ENCODE peak calls at places on chromosomes 7 and 10, in four cellular contexts. Z, R, C and U are unnamed samples.

GRCh38 chr10:122149138-122149606 is 121.9 kb upstream of the BTBD16 start:
- DNase-seq in Z (no peak), R (peak; percentile 59), C (no peak), U (no peak)

GRCh38 chr7:28142650-28143049 is 37.9 kb downstream of the JAZF1 start:
- DNase-seq in Z (no peak), R (no peak), C (no peak), U (no peak)

GRCh38 chr10:14784459-14785055 is 9.9 kb upstream of the FAM107B start:
- DNase-seq in Z (no peak), R (no peak), C (no peak), U (no peak)

GRCh38 chr10:25083546-25084111 is 67.2 kb downstream of the THNSL1 start:
- DNase-seq in Z (no peak), R (no peak), C (no peak), U (no peak)

GRCh38 chr10:13191362-13191761 is 30.0 kb downstream of the MCM10 start:
- DNase-seq in Z (no peak), R (no peak), C (no peak), U (no peak)

GRCh38 chr7:107387077-107387476 is 82.8 kb upstream of the GPR22 start:
- DNase-seq in Z (no peak), R (no peak), C (no peak), U (no peak)

GRCh38 chr10:34081948-34082347 is 733.1 kb downstream of the PARD3 start:
- DNase-seq in Z (no peak), R (no peak), C (no peak), U (no peak)

GRCh38 chr7:142459557-142459963 is 201.7 kb upstream of the PRSS58 start:
- DNase-seq in Z (peak; percentile 77), R (no peak), C (peak; percentile 24), U (no peak)

GRCh38 chr7:85851571-85852193 is 664.8 kb upstream of the SEMA3D start:
- DNase-seq in Z (peak; percentile 31), R (no peak), C (no peak), U (no peak)

GRCh38 chr7:150383710-150384397 is 4.7 kb downstream of the ZNF775 start:
- DNase-seq in Z (no peak), R (peak; percentile 50), C (peak; percentile 46), U (no peak)

GRCh38 chr10:114940735-114941134 is 2.7 kb downstream of the TRUB1 start:
- DNase-seq in Z (no peak), R (no peak), C (no peak), U (no peak)

GRCh38 chr7:46544396-46545008 is 623.4 kb upstream of the IGFBP3 start:
- DNase-seq in Z (peak; percentile 87), R (no peak), C (no peak), U (no peak)

GRCh38 chr10:3803884-3804741 is 19.1 kb upstream of the KLF6 start:
- DNase-seq in Z (no peak), R (no peak), C (no peak), U (peak; percentile 65)

GRCh38 chr10:128180843-128181242 is 54.6 kb upstream of the MKI67 start:
- DNase-seq in Z (no peak), R (no peak), C (no peak), U (no peak)

GRCh38 chr7:149719912-149720335 is 53.5 kb downstream of the ZNF467 start:
- DNase-seq in Z (no peak), R (no peak), C (no peak), U (no peak)

GRCh38 chr7:12174931-12175330 is 36.2 kb upstream of the TMEM106B start:
- DNase-seq in Z (peak; percentile 61), R (no peak), C (no peak), U (no peak)

GRCh38 chr10:123202526-123202925 is 48.3 kb downstream of the BUB3 start:
- DNase-seq in Z (no peak), R (no peak), C (no peak), U (no peak)

GRCh38 chr10:102935939-102936605 is 18.0 kb downstream of the CNNM2 start:
- DNase-seq in Z (no peak), R (no peak), C (no peak), U (no peak)

GRCh38 chr7:129569811-129570215 is 41.7 kb upstream of the NRF1 start:
- DNase-seq in Z (peak; percentile 93), R (no peak), C (no peak), U (no peak)

GRCh38 chr7:25839084-25839769 is 312.8 kb upstream of the NFE2L3 start:
- DNase-seq in Z (no peak), R (no peak), C (no peak), U (no peak)
- TF ChIP-seq CTCF in Z (peak; percentile 50), R (no peak), C (no peak), U (no peak)

GRCh38 chr7:18694484-18694883 is 198.9 kb downstream of the HDAC9 start:
- DNase-seq in Z (no peak), R (no peak), C (no peak), U (no peak)

GRCh38 chr7:18694911-18695310 is 199.4 kb downstream of the HDAC9 start:
- DNase-seq in Z (no peak), R (no peak), C (no peak), U (no peak)

GRCh38 chr7:18689535-18689934 is 194.0 kb downstream of the HDAC9 start:
- DNase-seq in Z (no peak), R (no peak), C (no peak), U (no peak)

GRCh38 chr7:18693826-18694225 is 198.3 kb downstream of the HDAC9 start:
- DNase-seq in Z (no peak), R (no peak), C (no peak), U (no peak)

DNA sequence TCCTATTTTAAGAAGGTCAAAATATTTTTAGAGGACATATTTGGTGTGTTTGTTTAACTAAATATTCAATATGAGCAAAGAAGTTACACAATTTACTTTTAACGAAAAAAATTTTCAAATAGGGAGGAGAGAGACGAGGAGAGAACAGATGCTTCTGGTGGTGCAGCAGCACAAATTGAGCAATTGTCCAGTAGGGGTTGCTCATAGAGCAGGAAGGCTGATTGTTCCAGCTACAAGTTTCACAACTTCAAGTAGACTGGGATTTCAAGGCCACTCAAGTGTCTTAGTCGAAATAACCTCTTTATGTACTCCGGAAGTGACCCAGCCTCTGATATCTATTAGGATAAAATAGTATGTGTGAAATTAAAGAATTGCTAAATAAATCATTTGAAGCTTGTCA is 197.9 kb downstream of the HDAC9 start:
- DNase-seq in Z (peak; percentile 44), R (no peak), C (no peak), U (no peak)
- TF ChIP-seq CTCF in Z (peak; percentile 76), R (no peak), C (no peak), U (no peak)

GRCh38 chr10:28496017-28496416 is 36.9 kb upstream of the WAC start:
- DNase-seq in Z (no peak), R (no peak), C (no peak), U (no peak)
- TF ChIP-seq CTCF in Z (no peak), R (no peak), C (no peak), U (no peak)

GRCh38 chr10:17454181-17454800 is at the start of gene ST8SIA6:
- DNase-seq in Z (no peak), R (peak; percentile 62), C (peak; percentile 37), U (peak; percentile 68)
- TF ChIP-seq CTCF in Z (peak; percentile 25), R (no peak), C (no peak), U (peak; percentile 11)

GRCh38 chr10:124557167-124557566 is 95.5 kb downstream of the LHPP start:
- DNase-seq in Z (no peak), R (no peak), C (no peak), U (no peak)
- TF ChIP-seq CTCF in Z (no peak), R (no peak), C (no peak), U (no peak)

GRCh38 chr10:86553213-86553612 is 31.6 kb upstream of the WAPL start:
- DNase-seq in Z (no peak), R (no peak), C (no peak), U (no peak)
- TF ChIP-seq CTCF in Z (no peak), R (no peak), C (no peak), U (no peak)

GRCh38 chr7:77989981-77990566 is 191.5 kb downstream of the PHTF2 start:
- DNase-seq in Z (no peak), R (no peak), C (no peak), U (no peak)
- TF ChIP-seq CTCF in Z (peak; percentile 27), R (no peak), C (no peak), U (no peak)

GRCh38 chr7:102313997-102314780 is 27.5 kb downstream of the SH2B2 start:
- DNase-seq in Z (no peak), R (no peak), C (no peak), U (no peak)

GRCh38 chr7:102320181-102320580 is 33.5 kb downstream of the SH2B2 start:
- DNase-seq in Z (no peak), R (no peak), C (no peak), U (no peak)

GRCh38 chr7:102319671-102320070 is 33.0 kb downstream of the SH2B2 start:
- DNase-seq in Z (no peak), R (no peak), C (no peak), U (no peak)

GRCh38 chr7:102318482-102318971 is 31.9 kb downstream of the SH2B2 start:
- DNase-seq in Z (peak; percentile 74), R (no peak), C (peak; percentile 52), U (no peak)

DNA sequence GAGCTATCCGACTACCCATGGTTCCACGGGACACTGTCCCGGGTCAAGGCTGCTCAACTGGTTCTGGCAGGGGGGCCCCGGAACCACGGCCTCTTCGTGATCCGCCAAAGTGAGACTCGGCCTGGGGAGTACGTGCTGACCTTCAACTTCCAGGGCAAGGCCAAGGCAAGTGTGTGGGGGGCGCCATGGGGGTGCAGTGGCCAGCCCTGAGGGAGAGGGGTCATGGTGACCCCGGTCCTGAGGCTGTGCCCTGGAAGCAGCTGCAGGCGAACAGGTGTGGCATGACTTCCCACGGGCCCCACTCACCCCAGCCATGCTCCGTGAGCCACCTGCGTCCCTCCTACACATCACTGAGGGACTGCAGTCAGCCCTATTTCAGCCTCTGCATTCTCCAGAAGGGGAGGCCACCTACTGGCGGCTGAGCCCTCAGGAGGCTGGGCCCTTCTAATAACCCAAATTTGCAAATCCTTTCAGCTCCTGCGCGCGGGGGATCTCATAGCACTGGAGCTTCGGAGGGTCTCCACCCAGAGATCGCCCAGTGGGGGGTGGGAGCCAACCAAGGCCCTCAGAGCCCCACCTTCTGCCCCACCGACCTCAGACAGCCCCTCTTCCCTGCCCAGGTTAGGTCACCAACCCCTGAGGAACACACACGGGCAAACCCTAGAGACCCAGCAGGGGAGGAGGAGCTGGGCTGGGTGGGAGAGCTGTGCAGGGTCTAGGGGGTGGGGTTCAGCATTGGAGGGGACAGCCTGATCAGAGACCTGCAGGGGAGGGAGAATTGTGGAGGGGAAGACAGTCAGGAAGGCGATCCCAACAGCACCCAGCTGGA is 30.8 kb downstream of the SH2B2 start:
- DNase-seq in Z (no peak), R (no peak), C (no peak), U (no peak)
- TF ChIP-seq CTCF in Z (no peak), R (no peak), C (no peak), U (no peak)

GRCh38 chr7:140983802-140984201 is 30.9 kb downstream of the MRPS33 start:
- DNase-seq in Z (no peak), R (no peak), C (no peak), U (no peak)
- TF ChIP-seq CTCF in Z (peak; percentile 63), R (no peak), C (no peak), U (peak; percentile 38)